ENCODE peak calls at places on chromosomes 6 and 20, in seven cellular contexts. W is left colon; L is activated naive CD8-positive, alpha-beta T cell treated with anti-CD3 and anti-CD28 coated beads, Interleukin-2, amount 50 U/mL, for 24 hours; U is ovary; D is GM23248; F is NCI-H1436; K is midbrain. J is an unnamed sample.
A peak's percentile ranks its signal among the peaks of the same experiment; 100 is the strongest.

GRCh38 chr6:155183095-155183494 is 80.7 kb upstream of the CLDN20 start:
- DNase-seq in W (no peak), L (no peak), U (no peak), D (no peak), F (no peak), K (no peak), J (no peak)

GRCh38 chr6:4271761-4272505 is 136.6 kb upstream of the ECI2 start:
- DNase-seq in W (no peak), L (no peak), U (no peak), D (peak; percentile 18), F (no peak), K (no peak), J (no peak)

GRCh38 chr6:81308577-81309279 is 443.8 kb downstream of the TENT5A start:
- DNase-seq in W (no peak), L (no peak), U (no peak), D (no peak), F (no peak), K (no peak), J (no peak)

GRCh38 chr6:22112490-22112889 is 184.3 kb downstream of the PRL start:
- DNase-seq in W (no peak), L (no peak), U (no peak), D (peak; percentile 28), F (no peak), K (no peak), J (no peak)

GRCh38 chr6:40936810-40937209 is 102.2 kb downstream of the UNC5CL start:
- DNase-seq in W (no peak), L (no peak), U (no peak), D (peak; percentile 87), F (no peak), K (no peak), J (no peak)

GRCh38 chr6:37491161-37491829 is 8.4 kb downstream of the CCDC167 start:
- DNase-seq in W (no peak), L (no peak), U (no peak), D (no peak), F (no peak), K (no peak), J (no peak)

GRCh38 chr6:164010446-164011071 is 596.0 kb downstream of the QKI start:
- DNase-seq in W (no peak), L (no peak), U (no peak), D (no peak), F (no peak), K (peak; percentile 45), J (no peak)

GRCh38 chr6:137160763-137161162 is 12.7 kb downstream of the IL22RA2 start:
- DNase-seq in W (no peak), L (no peak), U (no peak), D (peak; percentile 36), F (no peak), K (no peak), J (no peak)

GRCh38 chr20:32115196-32115767 is 5.8 kb downstream of the TM9SF4 start:
- DNase-seq in W (no peak), L (no peak), U (no peak), D (no peak), F (no peak), K (no peak), J (no peak)

GRCh38 chr20:47821481-47822100 is 36.3 kb upstream of the SULF2 start:
- DNase-seq in W (no peak), L (no peak), U (no peak), D (peak; percentile 32), F (no peak), K (no peak), J (peak; percentile 66)

GRCh38 chr20:47262365-47263013 is 94.0 kb downstream of the ZMYND8 start:
- DNase-seq in W (no peak), L (no peak), U (no peak), D (no peak), F (peak; percentile 90), K (no peak), J (no peak)

J was measured in HT-29.